ENCODE peak calls at places on chromosomes 7 and 10, in eight cellular contexts. J is right lobe of liver, F is cardiac fibroblast, X is GM12865, C is RWPE1, B is fibroblast of mammary gland, L is tibial nerve, Y is adrenal gland. O is an unnamed sample.

GRCh38 chr10:130301026-130301892 is 165.1 kb downstream of the GLRX3 start:
- DNase-seq in C (no peak), J (peak; percentile 69), X (no peak), B (peak; percentile 57), F (no peak), L (no peak), Y (peak; percentile 37), O (peak; percentile 77)

GRCh38 chr10:133359972-133360610 is 2.3 kb upstream of the FUOM start:
- DNase-seq in B (no peak), Y (no peak), J (peak; percentile 64), L (no peak), F (no peak), X (no peak), C (no peak), O (no peak)

GRCh38 chr7:128791121-128791967 is 424 bp upstream of the CCDC136 start:
- DNase-seq in Y (peak; percentile 77), F (peak; percentile 38), B (peak; percentile 30), L (no peak), J (peak; percentile 79), X (peak; percentile 78), C (peak; percentile 58), O (peak; percentile 79)

GRCh38 chr10:43968961-43969360 is 320.3 kb upstream of the ZNF32 start:
- DNase-seq in J (no peak), B (no peak), C (no peak), X (no peak), F (no peak), L (no peak), Y (no peak), O (no peak)

GRCh38 chr10:78458983-78459638 is 425.4 kb downstream of the RPS24 start:
- DNase-seq in L (no peak), F (peak; percentile 75), Y (no peak), B (peak; percentile 68), C (no peak), X (no peak), J (no peak), O (no peak)

GRCh38 chr7:135620980-135621850 is 41.1 kb upstream of the STMP1 start:
- DNase-seq in F (peak; percentile 94), Y (peak; percentile 32), X (peak; percentile 46), C (peak; percentile 45), B (peak; percentile 88), J (no peak), L (no peak), O (no peak)

GRCh38 chr10:89032141-89032814 is 41.7 kb downstream of the FAS start:
- DNase-seq in F (peak; percentile 95), Y (no peak), J (no peak), L (no peak), X (peak; percentile 69), B (peak; percentile 90), C (peak; percentile 78), O (peak; percentile 26)

GRCh38 chr7:7051221-7051877 is 131.0 kb upstream of the C1GALT1 start:
- DNase-seq in L (no peak), C (no peak), F (peak; percentile 1), B (no peak), X (peak; percentile 34), Y (no peak), J (no peak), O (no peak)

GRCh38 chr7:135672560-135673359 is 10.4 kb downstream of the STMP1 start:
- DNase-seq in C (peak; percentile 55), Y (no peak), B (peak; percentile 82), F (peak; percentile 90), L (no peak), X (peak; percentile 60), J (no peak), O (no peak)

GRCh38 chr10:100841528-100841927 is 71.2 kb upstream of the SLF2 start:
- DNase-seq in X (no peak), F (no peak), Y (no peak), J (no peak), C (no peak), L (no peak), B (no peak), O (no peak)
- TF ChIP-seq CTCF in X (no peak), F (no peak), Y (no peak), J (no peak), C (no peak), L (no peak), B (no peak), O (no peak)

GRCh38 chr7:138649506-138649905 is 51.7 kb downstream of the SVOPL start:
- DNase-seq in B (no peak), F (peak; percentile 27), Y (no peak), L (no peak), J (no peak), C (no peak), X (no peak), O (no peak)

DNA sequence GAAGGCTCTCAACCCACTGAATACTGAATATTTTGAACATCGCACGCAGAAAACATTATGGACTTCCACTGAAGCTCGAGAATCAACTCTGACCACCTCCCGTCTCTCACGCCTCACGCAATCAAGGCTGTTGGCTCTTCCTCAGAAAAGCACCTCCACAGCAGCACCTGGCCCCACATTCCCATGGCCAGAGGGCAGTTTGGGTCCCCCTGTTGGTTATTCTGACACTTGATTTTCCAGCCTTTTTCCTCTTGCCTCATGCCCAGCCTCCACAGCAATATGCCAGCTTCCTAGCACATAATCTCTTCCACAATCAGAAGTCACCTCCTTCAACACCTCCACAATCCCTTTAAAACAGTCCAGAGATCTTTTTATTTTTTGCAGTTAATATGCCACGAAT is 55.9 kb downstream of the SVOPL start:
- DNase-seq in X (no peak), B (no peak), Y (no peak), F (no peak), L (no peak), J (no peak), C (no peak), O (no peak)
- TF ChIP-seq CTCF in X (no peak), B (no peak), Y (no peak), F (no peak), L (no peak), J (peak; percentile 9), C (no peak), O (no peak)

DNA sequence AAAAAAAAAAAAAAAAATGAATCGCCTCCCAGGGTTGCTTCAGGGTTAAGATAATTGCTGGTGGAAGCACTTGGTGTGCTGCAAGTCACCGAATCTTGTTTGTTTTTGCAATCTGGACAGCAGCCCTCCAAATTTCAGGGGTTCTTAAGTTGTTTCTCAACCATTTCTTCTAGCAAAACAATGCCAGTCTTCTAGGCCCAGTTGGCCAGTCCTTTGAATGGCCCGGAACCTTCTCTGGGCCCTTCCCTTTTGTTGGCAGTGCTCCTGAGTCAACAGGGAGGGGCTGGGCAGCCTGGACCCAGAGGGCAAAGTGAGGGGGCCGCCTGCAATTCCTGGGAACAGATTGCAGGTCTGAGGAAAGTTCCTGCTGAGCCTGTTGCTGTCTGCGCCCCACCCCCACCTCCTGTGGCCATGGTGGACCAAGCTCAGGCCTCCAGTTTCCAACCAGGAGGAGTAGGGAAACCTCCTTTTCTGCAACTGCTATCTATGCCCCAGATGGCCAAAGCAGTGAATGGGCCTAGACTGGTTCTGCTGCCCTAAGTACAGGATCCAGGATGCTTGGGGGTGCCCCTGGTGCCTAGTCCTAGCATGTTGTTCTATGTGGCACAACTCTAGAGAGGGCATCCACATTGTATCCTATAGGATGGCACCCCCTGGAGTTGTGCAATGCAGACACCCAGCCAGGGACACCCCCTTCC is 31.4 kb upstream of the PDCD4 start:
- DNase-seq in L (peak; percentile 43), Y (no peak), F (no peak), B (no peak), J (peak; percentile 64), C (no peak), X (no peak), O (no peak)
- TF ChIP-seq CTCF in L (no peak), Y (no peak), F (no peak), B (no peak), J (no peak), C (no peak), X (no peak), O (no peak)

GRCh38 chr7:96486681-96487080 is 164.8 kb upstream of the SLC25A13 start:
- DNase-seq in X (no peak), J (no peak), C (peak; percentile 14), Y (no peak), B (no peak), L (no peak), F (no peak), O (no peak)
- TF ChIP-seq CTCF in X (no peak), J (no peak), C (no peak), Y (no peak), B (no peak), L (no peak), F (no peak), O (no peak)

GRCh38 chr7:77439572-77439971 is 23.4 kb upstream of the GSAP start:
- DNase-seq in Y (no peak), L (no peak), X (no peak), B (peak; percentile 37), F (peak; percentile 47), C (peak; percentile 35), J (peak; percentile 48), O (peak; percentile 29)
- TF ChIP-seq CTCF in Y (peak; percentile 35), L (peak; percentile 19), X (no peak), B (peak; percentile 33), F (peak; percentile 25), C (peak; percentile 24), J (peak; percentile 56), O (peak; percentile 63)

GRCh38 chr7:45111298-45112223 is at the start of gene TBRG4:
- DNase-seq in X (peak; percentile 96), L (peak; percentile 86), F (peak; percentile 94), C (peak; percentile 93), Y (peak; percentile 96), J (peak; percentile 96), B (peak; percentile 89), O (peak; percentile 96)
- TF ChIP-seq CTCF in X (peak; percentile 17), L (peak; percentile 45), F (peak; percentile 25), C (no peak), Y (peak; percentile 32), J (peak; percentile 38), B (peak; percentile 25), O (peak; percentile 50)

DNA sequence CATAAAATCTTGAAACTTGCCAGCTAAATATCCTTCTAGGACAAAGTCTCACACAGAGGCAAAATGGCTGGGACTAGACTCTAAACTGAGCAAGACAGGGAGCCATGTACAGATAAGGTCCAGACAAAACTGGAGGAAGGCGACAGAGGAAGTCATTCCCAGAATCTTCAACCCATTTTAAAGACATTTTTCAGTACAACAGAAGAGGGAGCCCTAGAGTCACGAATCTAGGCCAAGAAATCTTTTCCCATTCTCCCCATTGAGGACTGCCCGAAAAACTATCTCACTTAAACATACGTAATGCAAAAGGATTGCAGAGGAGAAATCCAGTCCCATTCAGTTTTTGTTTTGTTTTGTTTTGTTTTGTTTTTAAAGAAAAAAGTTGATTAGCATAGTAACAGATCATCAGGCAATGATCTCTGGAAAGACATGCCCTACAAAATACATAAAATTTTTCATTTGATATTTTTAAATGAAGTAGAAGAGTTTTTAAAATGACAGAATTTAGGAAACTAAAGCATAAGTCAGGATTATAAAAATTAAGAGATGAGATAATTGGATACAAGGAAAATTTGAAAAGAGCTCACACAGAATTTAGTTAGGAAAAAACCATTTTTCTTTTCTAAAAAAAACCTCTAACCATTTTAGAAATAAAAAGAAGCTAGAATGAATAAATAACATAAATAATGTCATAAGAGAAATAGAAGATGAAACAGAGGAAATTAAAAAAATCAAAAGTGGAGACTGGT is 16.9 kb upstream of the PRF1 start:
- DNase-seq in L (no peak), C (peak; percentile 36), Y (no peak), F (peak; percentile 88), J (no peak), B (peak; percentile 74), X (no peak), O (no peak)
- TF ChIP-seq CTCF in L (no peak), C (no peak), Y (peak; percentile 20), F (peak; percentile 47), J (no peak), B (peak; percentile 57), X (peak; percentile 31), O (peak; percentile 41)